ENCODE peak calls at places on chromosomes 1 and 21, in five cellular contexts. Z is neuronal stem cell, H is H9, A is IMR-90, F is mesenchymal stem cell. N is an unnamed sample.

GRCh38 chr1:46464013-46464548 is 25.6 kb upstream of the DMBX1 start:
- DNase-seq in H (no peak), F (no peak), Z (no peak), A (no peak), N (no peak)

GRCh38 chr1:10918531-10918930 is 93.9 kb upstream of the TARDBP start:
- DNase-seq in H (no peak), A (peak), Z (no peak), F (no peak), N (no peak)

GRCh38 chr21:29190920-29191319 is 60.5 kb downstream of the MAP3K7CL start:
- DNase-seq in A (peak), H (no peak), Z (no peak), F (peak), N (peak)

GRCh38 chr1:209485167-209485566 is 98.3 kb upstream of the CAMK1G start:
- DNase-seq in H (no peak), F (peak), Z (no peak), A (peak), N (no peak)

GRCh38 chr1:160474392-160475242 is 48.4 kb downstream of the SLAMF6 start:
- DNase-seq in H (no peak), A (no peak), Z (no peak), F (no peak), N (no peak)

GRCh38 chr1:35660581-35661473 is 19.5 kb upstream of the PSMB2 start:
- DNase-seq in Z (peak), A (peak), H (peak), F (peak), N (peak)

GRCh38 chr1:33379631-33380354 is 51.1 kb downstream of the PHC2 start:
- DNase-seq in F (no peak), H (no peak), Z (no peak), A (no peak), N (no peak)

GRCh38 chr1:9009438-9010366 is 16.5 kb downstream of the SLC2A7 start:
- DNase-seq in F (peak), H (peak), Z (no peak), A (peak), N (peak)

DNA sequence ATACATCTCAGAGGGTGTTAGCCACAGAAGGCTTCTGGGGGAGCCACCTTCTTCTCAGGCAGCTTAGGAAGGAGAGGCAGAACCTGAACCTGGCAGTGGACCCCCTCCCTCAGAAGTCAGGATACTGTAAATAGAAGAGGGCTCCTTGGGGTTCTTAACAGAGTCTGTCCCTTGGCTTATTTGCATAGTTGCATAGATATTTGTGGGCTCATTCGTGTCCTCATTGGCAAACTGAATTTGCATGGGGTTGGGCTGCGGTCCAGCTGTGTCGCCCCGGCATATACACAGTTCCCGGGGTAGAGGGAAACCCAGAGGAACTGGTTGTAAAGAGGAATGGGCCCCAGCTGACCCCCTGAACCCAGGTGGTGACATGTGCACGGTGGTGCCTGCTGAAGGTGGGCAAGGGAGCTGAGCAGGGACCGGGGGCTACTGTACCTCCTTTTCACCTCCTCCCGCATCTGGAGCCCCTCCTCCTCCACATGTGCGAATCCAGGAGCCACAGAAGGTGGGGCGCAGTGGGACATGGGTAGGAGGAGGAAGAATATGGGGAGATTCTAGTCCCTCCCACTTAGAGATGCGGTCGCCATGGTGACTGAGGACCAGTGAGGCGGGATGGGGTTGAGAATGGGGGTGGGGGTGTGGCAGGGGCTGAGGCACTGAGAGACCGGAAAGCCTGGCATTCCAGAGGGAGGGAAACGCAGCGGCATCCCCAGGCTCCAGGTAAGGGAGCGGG is 3.8 kb upstream of the SEMA4A start:
- DNase-seq in Z (no peak), F (peak), A (no peak), H (peak), N (no peak)
- H3K14ac ChIP-seq in Z (no peak), F (no peak), A (no peak), H (no peak), N (no peak)

GRCh38 chr1:39925727-39926342 is 24.1 kb upstream of the MYCL start:
- DNase-seq in F (peak), Z (no peak), H (no peak), A (peak), N (no peak)

GRCh38 chr1:39926343-39926769 is 24.6 kb upstream of the MYCL start:
- DNase-seq in A (peak), H (no peak), Z (no peak), F (no peak), N (no peak)

GRCh38 chr1:39928809-39929587 is 25.9 kb upstream of the MFSD2A start:
- DNase-seq in F (no peak), A (no peak), Z (no peak), H (no peak), N (no peak)

GRCh38 chr1:39926820-39927219 is 25.1 kb upstream of the MYCL start:
- DNase-seq in H (no peak), Z (no peak), F (no peak), A (no peak), N (no peak)

DNA sequence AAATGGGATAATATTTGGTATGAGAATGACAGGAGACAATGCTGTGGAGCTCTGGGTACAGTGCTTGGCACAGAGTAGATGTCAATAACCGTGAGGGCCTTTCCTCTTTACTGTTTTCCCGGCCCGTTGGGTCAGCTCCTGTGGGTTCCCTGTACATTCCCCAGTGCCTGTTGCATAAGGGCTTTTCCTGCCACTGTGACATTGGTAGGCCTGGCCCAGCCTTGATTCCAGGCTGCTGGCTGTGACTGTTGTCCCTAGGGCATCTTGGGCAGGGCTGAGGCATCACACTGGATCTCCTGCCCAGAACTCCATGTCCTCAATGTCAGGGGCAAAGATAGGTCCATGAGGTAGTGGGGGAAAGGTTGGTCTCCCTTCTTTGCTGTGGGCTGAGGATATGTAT is 25.8 kb upstream of the MYCL start:
- DNase-seq in A (no peak), Z (no peak), F (no peak), H (no peak), N (no peak)
- H3K14ac ChIP-seq in A (no peak), Z (no peak), F (no peak), H (no peak), N (no peak)

GRCh38 chr1:199495432-199495831 is 532.1 kb upstream of the NR5A2 start:
- DNase-seq in A (no peak), F (no peak), H (no peak), Z (no peak), N (no peak)

GRCh38 chr1:199489594-199489993 is 537.9 kb upstream of the NR5A2 start:
- DNase-seq in A (no peak), Z (no peak), H (no peak), F (no peak), N (no peak)

DNA sequence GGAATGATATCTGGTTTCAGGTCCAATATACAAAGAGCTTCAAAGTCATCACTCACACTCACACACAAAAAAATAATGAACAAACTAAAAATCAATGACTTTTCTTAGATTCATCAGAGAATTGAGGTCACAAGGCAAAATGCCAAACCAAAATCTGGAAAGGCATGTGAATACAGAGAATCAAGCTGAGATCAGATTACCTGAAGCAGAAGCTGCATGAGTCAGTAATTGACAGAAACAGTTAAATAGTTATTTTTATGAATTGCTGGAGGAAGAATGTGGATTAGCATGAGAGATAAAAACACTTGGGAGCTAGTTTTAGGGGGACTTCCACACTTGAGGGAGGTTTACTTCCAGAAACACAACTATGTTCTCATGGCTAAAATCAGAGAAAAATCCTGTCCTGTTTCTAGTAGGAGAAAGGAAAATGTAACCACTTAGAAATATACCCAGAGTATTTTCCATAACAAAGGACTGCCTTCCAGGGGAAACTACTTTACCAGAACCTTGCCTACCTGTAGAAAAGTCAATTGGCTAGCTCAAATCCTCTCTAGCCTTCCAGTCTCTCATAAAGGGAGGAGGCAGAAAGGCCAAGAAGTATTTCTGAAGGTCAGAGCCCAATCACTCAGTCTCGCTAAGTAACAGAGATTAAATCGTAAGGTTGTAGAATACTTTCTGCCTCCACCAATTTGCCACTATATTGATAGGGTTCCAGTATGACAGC is 536.5 kb upstream of the NR5A2 start:
- DNase-seq in H (no peak), A (peak), F (no peak), Z (no peak), N (no peak)
- H3K14ac ChIP-seq in H (no peak), A (no peak), F (no peak), Z (no peak), N (no peak)

GRCh38 chr21:35547946-35548774 is 499.1 kb upstream of the RUNX1 start:
- DNase-seq in H (no peak), A (no peak), F (no peak), Z (no peak), N (no peak)
- H3K14ac ChIP-seq in H (no peak), A (no peak), F (no peak), Z (no peak), N (no peak)

DNA sequence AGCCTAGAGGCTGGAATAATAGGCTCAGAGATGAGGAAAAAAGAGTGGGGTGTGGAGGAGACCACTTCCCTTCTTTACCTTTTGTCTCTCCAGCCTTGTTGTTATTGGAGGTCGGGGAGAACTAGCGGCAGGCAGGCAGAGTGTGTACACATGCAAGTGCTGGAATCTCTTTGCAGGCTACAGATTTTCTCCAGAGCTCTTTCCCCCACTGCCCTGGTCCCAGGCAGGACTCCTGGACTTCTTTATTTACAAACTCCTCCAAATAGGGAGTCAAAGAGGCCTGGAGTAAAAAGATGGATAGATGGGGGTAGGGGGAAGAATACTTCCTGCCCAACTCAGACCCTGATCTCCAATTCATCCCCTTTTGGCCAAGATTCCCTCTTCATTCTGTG is 697 bp downstream of the CA14 start:
- DNase-seq in F (peak), Z (no peak), H (no peak), A (no peak), N (no peak)
- H3K14ac ChIP-seq in F (peak), Z (no peak), H (no peak), A (no peak), N (peak)

GRCh38 chr1:181664543-181664942 is 181.2 kb downstream of the CACNA1E start:
- DNase-seq in H (no peak), F (no peak), Z (no peak), A (no peak), N (no peak)
- H3K14ac ChIP-seq in H (no peak), F (no peak), Z (no peak), A (no peak), N (no peak)